ENCODE peak calls at places on chromosomes 16 and 17, in four cellular contexts. One of them, this sample, is unnamed.

GRCh38 chr17:79074650-79075432 is at the start of gene ENGASE:
- DNase-seq in sigmoid colon: peak; percentile 97
- DNase-seq in breast epithelium: peak; percentile 95
- DNase-seq in psoas muscle: peak; percentile 98
- DNase-seq in this sample: peak; percentile 95

GRCh38 chr16:1291576-1291974 is 17.9 kb upstream of the UBE2I start:
- DNase-seq in psoas muscle: no peak
- DNase-seq in breast epithelium: no peak
- DNase-seq in sigmoid colon: no peak
- DNase-seq in this sample: no peak

GRCh38 chr16:14398014-14398717 is 231.9 kb downstream of the PARN start:
- DNase-seq in sigmoid colon: no peak
- DNase-seq in breast epithelium: no peak
- DNase-seq in psoas muscle: no peak
- DNase-seq in this sample: no peak

GRCh38 chr17:2395258-2396170 is 5.3 kb downstream of the MNT start:
- DNase-seq in sigmoid colon: peak; percentile 72
- DNase-seq in breast epithelium: no peak
- DNase-seq in psoas muscle: peak; percentile 57
- DNase-seq in this sample: no peak

GRCh38 chr16:84759061-84759460 is 59.3 kb downstream of the USP10 start:
- DNase-seq in sigmoid colon: peak; percentile 46
- DNase-seq in breast epithelium: no peak
- DNase-seq in psoas muscle: no peak
- DNase-seq in this sample: no peak

GRCh38 chr16:52418206-52418605 is 128.7 kb downstream of the TOX3 start:
- DNase-seq in sigmoid colon: no peak
- DNase-seq in psoas muscle: no peak
- DNase-seq in breast epithelium: no peak
- DNase-seq in this sample: no peak

GRCh38 chr17:51734462-51734861 is 424.1 kb downstream of the CA10 start:
- DNase-seq in sigmoid colon: no peak
- DNase-seq in breast epithelium: no peak
- DNase-seq in psoas muscle: no peak
- DNase-seq in this sample: no peak

GRCh38 chr17:69714659-69715058 is 300.2 kb downstream of the MAP2K6 start:
- DNase-seq in psoas muscle: no peak
- DNase-seq in breast epithelium: no peak
- DNase-seq in sigmoid colon: no peak
- DNase-seq in this sample: no peak

GRCh38 chr16:81445143-81445922 is 725 bp downstream of the CMIP start:
- DNase-seq in psoas muscle: peak; percentile 64
- DNase-seq in breast epithelium: no peak
- DNase-seq in sigmoid colon: peak; percentile 78
- DNase-seq in this sample: peak; percentile 42

GRCh38 chr16:87829123-87829980 is 40.0 kb downstream of the SLC7A5 start:
- DNase-seq in sigmoid colon: no peak
- DNase-seq in psoas muscle: no peak
- DNase-seq in breast epithelium: no peak
- DNase-seq in this sample: no peak

GRCh38 chr17:65181237-65182061 is 44.3 kb downstream of the RGS9 start:
- DNase-seq in psoas muscle: no peak
- DNase-seq in breast epithelium: no peak
- DNase-seq in sigmoid colon: no peak
- DNase-seq in this sample: no peak

GRCh38 chr17:55157165-55157564 is 107.6 kb upstream of the HLF start:
- DNase-seq in breast epithelium: no peak
- DNase-seq in sigmoid colon: no peak
- DNase-seq in psoas muscle: no peak
- DNase-seq in this sample: no peak

GRCh38 chr17:73539176-73539575 is 105.1 kb downstream of the SDK2 start:
- DNase-seq in sigmoid colon: no peak
- DNase-seq in psoas muscle: no peak
- DNase-seq in breast epithelium: no peak
- DNase-seq in this sample: no peak

GRCh38 chr16:27690604-27691003 is 140.7 kb downstream of the KATNIP start:
- DNase-seq in breast epithelium: no peak
- DNase-seq in sigmoid colon: no peak
- DNase-seq in psoas muscle: no peak
- DNase-seq in this sample: peak; percentile 71

GRCh38 chr17:48043171-48043570 is 5.0 kb upstream of the NFE2L1 start:
- DNase-seq in psoas muscle: no peak
- DNase-seq in sigmoid colon: no peak
- DNase-seq in breast epithelium: no peak
- DNase-seq in this sample: no peak

GRCh38 chr16:57601801-57602478 is 26.5 kb upstream of the ADGRG1 start:
- DNase-seq in psoas muscle: no peak
- DNase-seq in sigmoid colon: peak; percentile 29
- DNase-seq in breast epithelium: no peak
- DNase-seq in this sample: no peak

GRCh38 chr17:45093444-45094110 is 32.5 kb downstream of the NMT1 start:
- DNase-seq in sigmoid colon: peak; percentile 83
- DNase-seq in psoas muscle: peak; percentile 80
- DNase-seq in breast epithelium: peak; percentile 75
- DNase-seq in this sample: no peak

DNA sequence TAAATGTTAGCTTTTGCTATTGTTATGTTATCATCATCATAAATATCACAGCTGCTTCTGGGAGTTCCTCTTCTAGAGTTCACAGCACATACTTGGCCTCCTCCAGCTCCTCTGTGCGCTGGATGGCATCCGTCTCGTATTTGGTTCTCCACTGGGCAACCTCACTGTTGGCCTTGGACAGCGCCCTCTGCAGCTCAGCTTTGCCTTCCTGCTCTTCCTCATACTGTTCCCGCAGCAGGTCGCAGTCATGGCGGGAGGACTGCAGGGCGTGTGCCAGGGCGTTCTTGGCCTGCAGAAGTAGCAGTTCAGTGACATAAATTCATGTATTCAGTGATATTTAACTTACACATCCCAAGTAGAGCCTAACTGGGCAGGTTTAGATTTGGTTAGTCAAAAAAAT is 23.4 kb downstream of the MYH8 start:
- DNase-seq in breast epithelium: no peak
- DNase-seq in sigmoid colon: no peak
- DNase-seq in psoas muscle: no peak
- DNase-seq in this sample: no peak
- TF ChIP-seq CTCF in breast epithelium: no peak
- TF ChIP-seq CTCF in sigmoid colon: no peak
- TF ChIP-seq CTCF in psoas muscle: no peak
- TF ChIP-seq CTCF in this sample: no peak

GRCh38 chr16:46924402-46924801 is 40.2 kb downstream of the GPT2 start:
- DNase-seq in breast epithelium: no peak
- DNase-seq in sigmoid colon: no peak
- DNase-seq in psoas muscle: no peak
- DNase-seq in this sample: no peak
- H3K4me3 ChIP-seq in breast epithelium: no peak overlapping the region
- H3K4me3 ChIP-seq in sigmoid colon: no peak overlapping the region
- H3K4me3 ChIP-seq in psoas muscle: no peak overlapping the region
- H3K4me3 ChIP-seq in this sample: no peak overlapping the region

GRCh38 chr17:39246274-39246673 is 20.5 kb upstream of the STAC2 start:
- DNase-seq in breast epithelium: no peak
- DNase-seq in sigmoid colon: peak; percentile 24
- DNase-seq in psoas muscle: no peak
- DNase-seq in this sample: no peak
- TF ChIP-seq CTCF in breast epithelium: no peak
- TF ChIP-seq CTCF in sigmoid colon: no peak
- TF ChIP-seq CTCF in psoas muscle: no peak
- TF ChIP-seq CTCF in this sample: no peak

DNA sequence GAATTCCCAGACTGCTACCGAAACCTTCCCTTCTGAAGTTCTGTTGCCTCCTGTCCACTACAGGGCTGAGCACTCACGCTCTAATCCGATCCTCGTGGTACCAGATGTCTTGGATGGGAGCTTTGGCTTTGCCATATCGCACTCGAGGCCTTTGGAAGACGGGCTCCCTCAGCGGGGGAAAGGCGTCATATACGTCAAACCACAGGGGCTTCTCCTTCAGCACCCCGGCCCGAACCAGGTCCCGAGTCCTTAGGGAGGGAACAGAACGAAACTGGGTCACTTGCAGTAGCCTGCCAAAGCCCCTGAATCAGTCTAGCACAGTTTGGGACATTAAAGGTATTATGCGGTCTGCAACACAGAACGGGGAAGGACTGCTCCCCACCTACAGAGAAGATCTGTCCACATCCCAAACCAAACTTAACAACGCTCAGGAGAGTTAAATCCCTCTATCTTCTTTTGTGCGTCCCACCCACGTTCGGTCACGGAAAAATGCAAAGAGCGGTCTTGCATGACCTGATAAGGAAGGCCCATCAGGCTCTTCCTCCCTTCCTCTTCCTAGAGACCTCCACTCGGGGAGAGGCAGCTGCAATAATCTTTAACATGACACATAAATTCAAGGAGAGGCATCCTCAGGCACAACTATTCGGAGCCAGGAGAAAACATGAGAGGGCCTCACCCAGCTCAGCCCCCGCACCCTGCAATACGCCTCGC is 526 bp downstream of the MRPS23 start:
- DNase-seq in psoas muscle: no peak
- DNase-seq in sigmoid colon: peak; percentile 69
- DNase-seq in breast epithelium: no peak
- DNase-seq in this sample: no peak
- H3K4me3 ChIP-seq in psoas muscle: peak overlapping the region; percentile 82
- H3K4me3 ChIP-seq in sigmoid colon: peak overlapping the region; percentile 94
- H3K4me3 ChIP-seq in breast epithelium: peak overlapping the region; percentile 90
- H3K4me3 ChIP-seq in this sample: peak overlapping the region; percentile 80

GRCh38 chr16:55641430-55642056 is 14.2 kb upstream of the SLC6A2 start:
- DNase-seq in breast epithelium: no peak
- DNase-seq in sigmoid colon: no peak
- DNase-seq in psoas muscle: no peak
- DNase-seq in this sample: no peak

GRCh38 chr16:55645986-55646385 is 9.8 kb upstream of the SLC6A2 start:
- DNase-seq in breast epithelium: no peak
- DNase-seq in sigmoid colon: no peak
- DNase-seq in psoas muscle: no peak
- DNase-seq in this sample: no peak

GRCh38 chr16:55640714-55641327 is 15.0 kb upstream of the SLC6A2 start:
- DNase-seq in breast epithelium: no peak
- DNase-seq in sigmoid colon: no peak
- DNase-seq in psoas muscle: no peak
- DNase-seq in this sample: no peak

GRCh38 chr16:55642611-55643010 is 13.2 kb upstream of the SLC6A2 start:
- DNase-seq in sigmoid colon: no peak
- DNase-seq in breast epithelium: no peak
- DNase-seq in psoas muscle: no peak
- DNase-seq in this sample: no peak

GRCh38 chr16:55643161-55643970 is 12.4 kb upstream of the SLC6A2 start:
- DNase-seq in sigmoid colon: no peak
- DNase-seq in psoas muscle: no peak
- DNase-seq in breast epithelium: no peak
- DNase-seq in this sample: no peak
- TF ChIP-seq CTCF in sigmoid colon: no peak
- TF ChIP-seq CTCF in psoas muscle: no peak
- TF ChIP-seq CTCF in breast epithelium: no peak
- TF ChIP-seq CTCF in this sample: no peak

This sample was measured in Peyer's patch.